ENCODE peak calls at places on chromosomes 1 and 21, in nine cellular contexts. One of them, this sample, is unnamed.

GRCh38 chr1:171500304-171500703 is 15.0 kb downstream of the PRRC2C start:
- DNase-seq in esophagus muscularis mucosa: no peak
- DNase-seq in breast epithelium: no peak
- DNase-seq in stomach: no peak
- DNase-seq in GM12878: no peak
- DNase-seq in transverse colon: no peak
- DNase-seq in sigmoid colon: no peak
- DNase-seq in H1: no peak
- DNase-seq in HCT116: no peak
- DNase-seq in this sample: no peak

GRCh38 chr1:26516987-26517765 is 12.4 kb upstream of the RPS6KA1 start:
- DNase-seq in esophagus muscularis mucosa: no peak
- DNase-seq in breast epithelium: no peak
- DNase-seq in stomach: no peak
- DNase-seq in GM12878: no peak
- DNase-seq in transverse colon: no peak
- DNase-seq in sigmoid colon: no peak
- DNase-seq in H1: no peak
- DNase-seq in HCT116: no peak
- DNase-seq in this sample: no peak

GRCh38 chr1:175197536-175197935 is 5.0 kb upstream of the KIAA0040 start:
- DNase-seq in esophagus muscularis mucosa: no peak
- DNase-seq in breast epithelium: peak
- DNase-seq in stomach: no peak
- DNase-seq in GM12878: no peak
- DNase-seq in transverse colon: no peak
- DNase-seq in sigmoid colon: no peak
- DNase-seq in H1: no peak
- DNase-seq in HCT116: peak
- DNase-seq in this sample: no peak

GRCh38 chr1:2525524-2525895 is 886 bp downstream of the PANK4 start:
- DNase-seq in esophagus muscularis mucosa: no peak
- DNase-seq in breast epithelium: no peak
- DNase-seq in stomach: no peak
- DNase-seq in GM12878: no peak
- DNase-seq in transverse colon: no peak
- DNase-seq in sigmoid colon: no peak
- DNase-seq in H1: no peak
- DNase-seq in HCT116: no peak
- DNase-seq in this sample: no peak

GRCh38 chr1:36884029-36884701 is 150.2 kb downstream of the GRIK3 start:
- DNase-seq in esophagus muscularis mucosa: peak
- DNase-seq in breast epithelium: no peak
- DNase-seq in stomach: peak
- DNase-seq in GM12878: peak
- DNase-seq in transverse colon: no peak
- DNase-seq in sigmoid colon: no peak
- DNase-seq in H1: no peak
- DNase-seq in HCT116: no peak
- DNase-seq in this sample: no peak

GRCh38 chr21:40845621-40846020 is 1.3 kb downstream of the DSCAM start:
- DNase-seq in esophagus muscularis mucosa: peak
- DNase-seq in breast epithelium: no peak
- DNase-seq in stomach: no peak
- DNase-seq in GM12878: no peak
- DNase-seq in transverse colon: no peak
- DNase-seq in sigmoid colon: no peak
- DNase-seq in H1: no peak
- DNase-seq in HCT116: no peak
- DNase-seq in this sample: no peak

GRCh38 chr1:87213126-87213496 is 115.6 kb upstream of the LMO4 start:
- DNase-seq in esophagus muscularis mucosa: no peak
- DNase-seq in breast epithelium: no peak
- DNase-seq in stomach: no peak
- DNase-seq in GM12878: no peak
- DNase-seq in transverse colon: no peak
- DNase-seq in sigmoid colon: no peak
- DNase-seq in H1: no peak
- DNase-seq in HCT116: no peak
- DNase-seq in this sample: no peak

GRCh38 chr1:112881742-112882127 is 74.3 kb downstream of the SLC16A1 start:
- DNase-seq in esophagus muscularis mucosa: no peak
- DNase-seq in breast epithelium: no peak
- DNase-seq in stomach: peak
- DNase-seq in GM12878: no peak
- DNase-seq in transverse colon: peak
- DNase-seq in sigmoid colon: no peak
- DNase-seq in H1: no peak
- DNase-seq in HCT116: no peak
- DNase-seq in this sample: no peak

GRCh38 chr1:191255354-191256057 is 777.8 kb upstream of the BRINP3 start:
- DNase-seq in esophagus muscularis mucosa: no peak
- DNase-seq in breast epithelium: no peak
- DNase-seq in stomach: no peak
- DNase-seq in GM12878: peak
- DNase-seq in transverse colon: no peak
- DNase-seq in sigmoid colon: no peak
- DNase-seq in H1: no peak
- DNase-seq in HCT116: no peak
- DNase-seq in this sample: no peak

GRCh38 chr1:26336477-26337205 is 17.3 kb downstream of the CRYBG2 start:
- DNase-seq in esophagus muscularis mucosa: no peak
- DNase-seq in breast epithelium: peak
- DNase-seq in stomach: peak
- DNase-seq in GM12878: no peak
- DNase-seq in transverse colon: peak
- DNase-seq in sigmoid colon: no peak
- DNase-seq in H1: peak
- DNase-seq in HCT116: peak
- DNase-seq in this sample: peak

GRCh38 chr1:22416555-22417454 is 34.8 kb upstream of the ZBTB40 start:
- DNase-seq in esophagus muscularis mucosa: no peak
- DNase-seq in breast epithelium: peak
- DNase-seq in stomach: peak
- DNase-seq in GM12878: peak
- DNase-seq in transverse colon: peak
- DNase-seq in sigmoid colon: no peak
- DNase-seq in H1: peak
- DNase-seq in HCT116: peak
- DNase-seq in this sample: peak

GRCh38 chr21:33101300-33102005 is 31.5 kb downstream of the OLIG1 start:
- DNase-seq in esophagus muscularis mucosa: no peak
- DNase-seq in breast epithelium: no peak
- DNase-seq in stomach: no peak
- DNase-seq in GM12878: no peak
- DNase-seq in transverse colon: no peak
- DNase-seq in sigmoid colon: no peak
- DNase-seq in H1: no peak
- DNase-seq in HCT116: no peak
- DNase-seq in this sample: no peak

GRCh38 chr1:160127381-160127780 is 11.8 kb downstream of the ATP1A2 start:
- DNase-seq in esophagus muscularis mucosa: no peak
- DNase-seq in breast epithelium: no peak
- DNase-seq in stomach: no peak
- DNase-seq in GM12878: no peak
- DNase-seq in transverse colon: no peak
- DNase-seq in sigmoid colon: no peak
- DNase-seq in H1: no peak
- DNase-seq in HCT116: no peak
- DNase-seq in this sample: peak

GRCh38 chr1:17561561-17561985 is 22.1 kb downstream of the ARHGEF10L start:
- DNase-seq in esophagus muscularis mucosa: no peak
- DNase-seq in breast epithelium: no peak
- DNase-seq in stomach: peak
- DNase-seq in GM12878: no peak
- DNase-seq in transverse colon: no peak
- DNase-seq in sigmoid colon: no peak
- DNase-seq in H1: no peak
- DNase-seq in HCT116: no peak
- DNase-seq in this sample: no peak

GRCh38 chr1:183776731-183777130 is 28.2 kb upstream of the RGL1 start:
- DNase-seq in esophagus muscularis mucosa: no peak
- DNase-seq in breast epithelium: no peak
- DNase-seq in stomach: no peak
- DNase-seq in GM12878: no peak
- DNase-seq in transverse colon: no peak
- DNase-seq in sigmoid colon: no peak
- DNase-seq in H1: no peak
- DNase-seq in HCT116: no peak
- DNase-seq in this sample: no peak

GRCh38 chr1:54332781-54333585 is 73.2 kb downstream of the SSBP3 start:
- DNase-seq in esophagus muscularis mucosa: no peak
- DNase-seq in breast epithelium: peak
- DNase-seq in stomach: no peak
- DNase-seq in GM12878: no peak
- DNase-seq in transverse colon: no peak
- DNase-seq in sigmoid colon: no peak
- DNase-seq in H1: no peak
- DNase-seq in HCT116: no peak
- DNase-seq in this sample: no peak

GRCh38 chr1:70717656-70718055 is 306.6 kb downstream of the CTH start:
- DNase-seq in esophagus muscularis mucosa: no peak
- DNase-seq in breast epithelium: no peak
- DNase-seq in stomach: no peak
- DNase-seq in GM12878: no peak
- DNase-seq in transverse colon: no peak
- DNase-seq in sigmoid colon: no peak
- DNase-seq in H1: no peak
- DNase-seq in HCT116: no peak
- DNase-seq in this sample: no peak
- TF ChIP-seq POLR2AphosphoS5 in esophagus muscularis mucosa: no peak
- TF ChIP-seq POLR2AphosphoS5 in breast epithelium: no peak
- TF ChIP-seq POLR2AphosphoS5 in stomach: no peak
- TF ChIP-seq POLR2AphosphoS5 in GM12878: no peak
- TF ChIP-seq POLR2AphosphoS5 in transverse colon: no peak
- TF ChIP-seq POLR2AphosphoS5 in sigmoid colon: no peak
- TF ChIP-seq POLR2AphosphoS5 in H1: no peak
- TF ChIP-seq POLR2AphosphoS5 in HCT116: no peak
- TF ChIP-seq POLR2AphosphoS5 in this sample: no peak

DNA sequence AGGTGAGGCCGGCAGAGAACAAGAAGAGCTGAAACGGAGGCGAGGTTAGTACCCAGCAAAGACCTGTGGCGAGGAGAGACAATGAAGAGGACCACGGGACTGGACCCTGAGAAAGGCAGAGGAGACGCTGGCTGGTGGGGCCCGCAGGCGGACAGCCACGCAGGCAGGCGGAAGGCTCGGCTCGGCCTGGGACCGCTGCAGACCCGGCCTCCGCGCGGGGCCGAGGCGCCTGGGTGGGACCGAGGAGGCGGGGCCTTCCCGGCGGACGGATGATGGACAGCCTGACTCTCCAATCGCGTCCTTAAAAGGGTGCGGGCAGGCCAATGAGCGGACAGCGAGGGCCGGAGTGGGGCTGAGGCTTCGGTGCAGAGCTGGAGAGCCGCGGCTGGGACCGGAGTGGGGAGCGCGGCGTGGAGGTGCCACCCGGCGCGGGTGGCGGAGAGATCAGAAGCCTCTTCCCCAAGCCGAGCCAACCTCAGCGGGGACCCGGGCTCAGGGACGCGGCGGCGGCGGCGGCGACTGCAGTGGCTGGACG is at the start of gene MPZL1:
- DNase-seq in esophagus muscularis mucosa: peak
- DNase-seq in breast epithelium: peak
- DNase-seq in stomach: peak
- DNase-seq in GM12878: peak
- DNase-seq in transverse colon: peak
- DNase-seq in sigmoid colon: peak
- DNase-seq in H1: peak
- DNase-seq in HCT116: peak
- DNase-seq in this sample: peak
- TF ChIP-seq POLR2A in esophagus muscularis mucosa: peak
- TF ChIP-seq POLR2A in breast epithelium: peak
- TF ChIP-seq POLR2A in stomach: no peak
- TF ChIP-seq POLR2A in GM12878: peak
- TF ChIP-seq POLR2A in transverse colon: peak
- TF ChIP-seq POLR2A in sigmoid colon: peak
- TF ChIP-seq POLR2A in H1: no peak
- TF ChIP-seq POLR2A in HCT116: peak
- TF ChIP-seq POLR2A in this sample: no peak

DNA sequence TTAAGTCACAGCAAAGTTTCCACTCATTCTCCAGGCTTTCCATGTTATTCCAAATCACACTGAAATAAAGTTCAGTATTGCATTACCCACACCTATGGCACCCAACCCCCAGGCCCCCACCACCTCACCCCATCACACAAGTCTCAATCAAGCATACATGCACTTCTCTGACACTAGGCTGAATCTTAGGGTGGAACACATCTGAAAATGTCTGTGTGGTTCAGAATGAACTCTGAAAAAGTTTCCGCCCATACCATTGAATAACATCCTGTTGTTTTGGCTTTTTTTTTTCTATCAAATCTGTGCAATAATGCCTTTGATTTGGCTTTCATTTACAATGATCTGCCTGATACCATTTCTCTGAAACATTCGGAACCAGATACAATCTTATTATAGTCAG is 25.8 kb upstream of the LRRC8C start:
- DNase-seq in esophagus muscularis mucosa: no peak
- DNase-seq in breast epithelium: no peak
- DNase-seq in stomach: no peak
- DNase-seq in GM12878: no peak
- DNase-seq in transverse colon: no peak
- DNase-seq in sigmoid colon: no peak
- DNase-seq in H1: no peak
- DNase-seq in HCT116: no peak
- DNase-seq in this sample: no peak
- H3K27ac ChIP-seq in esophagus muscularis mucosa: no peak
- H3K27ac ChIP-seq in breast epithelium: no peak
- H3K27ac ChIP-seq in stomach: no peak
- H3K27ac ChIP-seq in GM12878: no peak
- H3K27ac ChIP-seq in transverse colon: no peak
- H3K27ac ChIP-seq in sigmoid colon: no peak
- H3K27ac ChIP-seq in H1: no peak
- H3K27ac ChIP-seq in HCT116: no peak
- H3K27ac ChIP-seq in this sample: no peak

GRCh38 chr1:94864821-94865220 is 44.7 kb downstream of the SLC44A3 start:
- DNase-seq in esophagus muscularis mucosa: no peak
- DNase-seq in breast epithelium: peak
- DNase-seq in stomach: no peak
- DNase-seq in GM12878: no peak
- DNase-seq in transverse colon: no peak
- DNase-seq in sigmoid colon: no peak
- DNase-seq in H1: no peak
- DNase-seq in HCT116: no peak
- DNase-seq in this sample: no peak

GRCh38 chr1:94862718-94863117 is 42.6 kb downstream of the SLC44A3 start:
- DNase-seq in esophagus muscularis mucosa: no peak
- DNase-seq in breast epithelium: no peak
- DNase-seq in stomach: no peak
- DNase-seq in GM12878: no peak
- DNase-seq in transverse colon: no peak
- DNase-seq in sigmoid colon: no peak
- DNase-seq in H1: no peak
- DNase-seq in HCT116: peak
- DNase-seq in this sample: no peak

GRCh38 chr1:94863297-94863911 is 43.2 kb downstream of the SLC44A3 start:
- DNase-seq in esophagus muscularis mucosa: no peak
- DNase-seq in breast epithelium: peak
- DNase-seq in stomach: no peak
- DNase-seq in GM12878: no peak
- DNase-seq in transverse colon: no peak
- DNase-seq in sigmoid colon: no peak
- DNase-seq in H1: no peak
- DNase-seq in HCT116: peak
- DNase-seq in this sample: no peak

GRCh38 chr1:94865369-94865768 is 45.2 kb downstream of the SLC44A3 start:
- DNase-seq in esophagus muscularis mucosa: no peak
- DNase-seq in breast epithelium: no peak
- DNase-seq in stomach: no peak
- DNase-seq in GM12878: no peak
- DNase-seq in transverse colon: no peak
- DNase-seq in sigmoid colon: no peak
- DNase-seq in H1: no peak
- DNase-seq in HCT116: no peak
- DNase-seq in this sample: no peak

GRCh38 chr1:94863919-94864318 is 43.8 kb downstream of the SLC44A3 start:
- DNase-seq in esophagus muscularis mucosa: no peak
- DNase-seq in breast epithelium: peak
- DNase-seq in stomach: peak
- DNase-seq in GM12878: no peak
- DNase-seq in transverse colon: peak
- DNase-seq in sigmoid colon: peak
- DNase-seq in H1: no peak
- DNase-seq in HCT116: peak
- DNase-seq in this sample: no peak
- TF ChIP-seq POLR2AphosphoS5 in esophagus muscularis mucosa: peak
- TF ChIP-seq POLR2AphosphoS5 in breast epithelium: peak
- TF ChIP-seq POLR2AphosphoS5 in stomach: peak
- TF ChIP-seq POLR2AphosphoS5 in GM12878: no peak
- TF ChIP-seq POLR2AphosphoS5 in transverse colon: peak
- TF ChIP-seq POLR2AphosphoS5 in sigmoid colon: peak
- TF ChIP-seq POLR2AphosphoS5 in H1: no peak
- TF ChIP-seq POLR2AphosphoS5 in HCT116: peak
- TF ChIP-seq POLR2AphosphoS5 in this sample: peak